ENCODE peak calls at places on chromosome X, in eight cellular contexts. One of them, this sample, is unnamed.

GRCh38 chrX:21749924-21750323 is 8.0 kb downstream of the SMPX start:
- DNase-seq in activated CD4-positive, alpha-beta T cell treated with anti-CD3 and anti-CD28 coated beads for 48 hours: no peak
- DNase-seq in amygdala: no peak
- DNase-seq in RPMI8226: no peak
- DNase-seq in SW 1271: no peak
- DNase-seq in NCI-H1436: no peak
- DNase-seq in AG09309: no peak
- DNase-seq in GM04504: no peak
- DNase-seq in this sample: no peak

GRCh38 chrX:16931371-16931770 is 15.1 kb upstream of the REPS2 start:
- DNase-seq in activated CD4-positive, alpha-beta T cell treated with anti-CD3 and anti-CD28 coated beads for 48 hours: no peak
- DNase-seq in amygdala: no peak
- DNase-seq in RPMI8226: peak
- DNase-seq in SW 1271: no peak
- DNase-seq in NCI-H1436: no peak
- DNase-seq in AG09309: no peak
- DNase-seq in GM04504: no peak
- DNase-seq in this sample: no peak

GRCh38 chrX:108397627-108398392 is 40.4 kb downstream of the COL4A6 start:
- DNase-seq in activated CD4-positive, alpha-beta T cell treated with anti-CD3 and anti-CD28 coated beads for 48 hours: no peak
- DNase-seq in amygdala: no peak
- DNase-seq in RPMI8226: no peak
- DNase-seq in SW 1271: peak
- DNase-seq in NCI-H1436: no peak
- DNase-seq in AG09309: no peak
- DNase-seq in GM04504: no peak
- DNase-seq in this sample: no peak

GRCh38 chrX:108399427-108400165 is 38.6 kb downstream of the COL4A6 start:
- DNase-seq in activated CD4-positive, alpha-beta T cell treated with anti-CD3 and anti-CD28 coated beads for 48 hours: no peak
- DNase-seq in amygdala: no peak
- DNase-seq in RPMI8226: no peak
- DNase-seq in SW 1271: no peak
- DNase-seq in NCI-H1436: no peak
- DNase-seq in AG09309: peak
- DNase-seq in GM04504: peak
- DNase-seq in this sample: no peak

GRCh38 chrX:31499120-31499519 is 427.3 kb upstream of the FTHL17 start:
- DNase-seq in activated CD4-positive, alpha-beta T cell treated with anti-CD3 and anti-CD28 coated beads for 48 hours: no peak
- DNase-seq in amygdala: no peak
- DNase-seq in RPMI8226: no peak
- DNase-seq in SW 1271: no peak
- DNase-seq in NCI-H1436: no peak
- DNase-seq in AG09309: no peak
- DNase-seq in GM04504: no peak
- DNase-seq in this sample: no peak

GRCh38 chrX:23513121-23513520 is 154.2 kb upstream of the PRDX4 start:
- DNase-seq in activated CD4-positive, alpha-beta T cell treated with anti-CD3 and anti-CD28 coated beads for 48 hours: no peak
- DNase-seq in amygdala: no peak
- DNase-seq in RPMI8226: no peak
- DNase-seq in SW 1271: no peak
- DNase-seq in NCI-H1436: no peak
- DNase-seq in AG09309: no peak
- DNase-seq in GM04504: no peak
- DNase-seq in this sample: no peak

GRCh38 chrX:130719399-130719798 is 183.6 kb downstream of the ENOX2 start:
- DNase-seq in activated CD4-positive, alpha-beta T cell treated with anti-CD3 and anti-CD28 coated beads for 48 hours: no peak
- DNase-seq in amygdala: no peak
- DNase-seq in RPMI8226: no peak
- DNase-seq in SW 1271: no peak
- DNase-seq in NCI-H1436: no peak
- DNase-seq in AG09309: no peak
- DNase-seq in GM04504: no peak
- DNase-seq in this sample: no peak

GRCh38 chrX:74383611-74384010 is 37.7 kb upstream of the SLC16A2 start:
- DNase-seq in activated CD4-positive, alpha-beta T cell treated with anti-CD3 and anti-CD28 coated beads for 48 hours: peak
- DNase-seq in amygdala: peak
- DNase-seq in RPMI8226: no peak
- DNase-seq in SW 1271: peak
- DNase-seq in NCI-H1436: peak
- DNase-seq in AG09309: peak
- DNase-seq in GM04504: peak
- DNase-seq in this sample: no peak

GRCh38 chrX:69556094-69557011 is 52.2 kb downstream of the NALF2 start:
- DNase-seq in activated CD4-positive, alpha-beta T cell treated with anti-CD3 and anti-CD28 coated beads for 48 hours: no peak
- DNase-seq in amygdala: no peak
- DNase-seq in RPMI8226: peak
- DNase-seq in SW 1271: no peak
- DNase-seq in NCI-H1436: no peak
- DNase-seq in AG09309: no peak
- DNase-seq in GM04504: no peak
- DNase-seq in this sample: no peak

GRCh38 chrX:20267924-20268701 is 1.4 kb upstream of the RPS6KA3 start:
- DNase-seq in activated CD4-positive, alpha-beta T cell treated with anti-CD3 and anti-CD28 coated beads for 48 hours: peak
- DNase-seq in amygdala: peak
- DNase-seq in RPMI8226: peak
- DNase-seq in SW 1271: no peak
- DNase-seq in NCI-H1436: peak
- DNase-seq in AG09309: no peak
- DNase-seq in GM04504: no peak
- DNase-seq in this sample: peak

GRCh38 chrX:41526925-41527324 is 79.8 kb downstream of the NYX start:
- DNase-seq in activated CD4-positive, alpha-beta T cell treated with anti-CD3 and anti-CD28 coated beads for 48 hours: no peak
- DNase-seq in amygdala: no peak
- DNase-seq in RPMI8226: no peak
- DNase-seq in SW 1271: no peak
- DNase-seq in NCI-H1436: no peak
- DNase-seq in AG09309: peak
- DNase-seq in GM04504: peak
- DNase-seq in this sample: no peak

GRCh38 chrX:65635371-65635770 is 32.1 kb upstream of the MSN start:
- DNase-seq in activated CD4-positive, alpha-beta T cell treated with anti-CD3 and anti-CD28 coated beads for 48 hours: no peak
- DNase-seq in amygdala: no peak
- DNase-seq in RPMI8226: no peak
- DNase-seq in SW 1271: no peak
- DNase-seq in NCI-H1436: no peak
- DNase-seq in AG09309: no peak
- DNase-seq in GM04504: no peak
- DNase-seq in this sample: no peak

GRCh38 chrX:124349054-124349453 is 2.7 kb downstream of the SH2D1A start:
- DNase-seq in activated CD4-positive, alpha-beta T cell treated with anti-CD3 and anti-CD28 coated beads for 48 hours: no peak
- DNase-seq in amygdala: no peak
- DNase-seq in RPMI8226: no peak
- DNase-seq in SW 1271: no peak
- DNase-seq in NCI-H1436: no peak
- DNase-seq in AG09309: no peak
- DNase-seq in GM04504: no peak
- DNase-seq in this sample: no peak

GRCh38 chrX:24423960-24424359 is 41.1 kb upstream of the PDK3 start:
- DNase-seq in activated CD4-positive, alpha-beta T cell treated with anti-CD3 and anti-CD28 coated beads for 48 hours: no peak
- DNase-seq in amygdala: no peak
- DNase-seq in RPMI8226: no peak
- DNase-seq in SW 1271: no peak
- DNase-seq in NCI-H1436: no peak
- DNase-seq in AG09309: no peak
- DNase-seq in GM04504: no peak
- DNase-seq in this sample: no peak

GRCh38 chrX:20373063-20373462 is 106.4 kb upstream of the RPS6KA3 start:
- DNase-seq in activated CD4-positive, alpha-beta T cell treated with anti-CD3 and anti-CD28 coated beads for 48 hours: no peak
- DNase-seq in amygdala: no peak
- DNase-seq in RPMI8226: no peak
- DNase-seq in SW 1271: no peak
- DNase-seq in NCI-H1436: no peak
- DNase-seq in AG09309: no peak
- DNase-seq in GM04504: no peak
- DNase-seq in this sample: no peak

GRCh38 chrX:113048896-113049295 is 208.3 kb upstream of the AMOT start:
- DNase-seq in activated CD4-positive, alpha-beta T cell treated with anti-CD3 and anti-CD28 coated beads for 48 hours: no peak
- DNase-seq in amygdala: no peak
- DNase-seq in RPMI8226: no peak
- DNase-seq in SW 1271: no peak
- DNase-seq in NCI-H1436: no peak
- DNase-seq in AG09309: no peak
- DNase-seq in GM04504: no peak
- DNase-seq in this sample: no peak

This sample was measured in esophagus squamous epithelium.